ENCODE peak calls at places on chromosome 18, in five cellular contexts. D, V, R, O and G are unnamed samples.

GRCh38 chr18:35730738-35731370 is 149.3 kb downstream of the GALNT1 start:
- DNase-seq in D (no peak), V (no peak), R (no peak), O (no peak), G (no peak)

GRCh38 chr18:31648966-31649429 is 35.4 kb downstream of the B4GALT6 start:
- DNase-seq in D (peak; percentile 83), V (no peak), R (no peak), O (no peak), G (no peak)

GRCh38 chr18:79548986-79549637 is 130.5 kb upstream of the CTDP1 start:
- DNase-seq in D (no peak), V (no peak), R (no peak), O (no peak), G (no peak)

GRCh38 chr18:51051105-51051712 is 21.2 kb downstream of the SMAD4 start:
- DNase-seq in D (peak; percentile 46), V (no peak), R (no peak), O (no peak), G (no peak)

GRCh38 chr18:59575995-59576394 is 121.2 kb downstream of the CCBE1 start:
- DNase-seq in D (peak; percentile 9), V (no peak), R (no peak), O (no peak), G (no peak)

GRCh38 chr18:78049281-78049680 is 799.6 kb downstream of the GALR1 start:
- DNase-seq in D (no peak), V (no peak), R (no peak), O (no peak), G (no peak)

GRCh38 chr18:68648191-68648590 is 66.7 kb downstream of the TMX3 start:
- DNase-seq in D (peak; percentile 10), V (no peak), R (no peak), O (no peak), G (no peak)

GRCh38 chr18:26863122-26863879 is 2.2 kb downstream of the AQP4 start:
- DNase-seq in D (peak; percentile 33), V (peak; percentile 87), R (no peak), O (peak; percentile 94), G (peak; percentile 37)

GRCh38 chr18:72233106-72233505 is 311.0 kb downstream of the CBLN2 start:
- DNase-seq in D (no peak), V (no peak), R (no peak), O (no peak), G (no peak)

GRCh38 chr18:78100189-78100588 is 850.5 kb downstream of the GALR1 start:
- DNase-seq in D (no peak), V (no peak), R (no peak), O (no peak), G (no peak)

GRCh38 chr18:5424903-5425302 is 118.9 kb downstream of the EPB41L3 start:
- DNase-seq in D (peak; percentile 51), V (no peak), R (no peak), O (no peak), G (no peak)

GRCh38 chr18:7677001-7677400 is 109.9 kb downstream of the PTPRM start:
- DNase-seq in D (no peak), V (no peak), R (no peak), O (no peak), G (no peak)

GRCh38 chr18:13456736-13457271 is 238.2 kb downstream of the LDLRAD4 start:
- DNase-seq in D (no peak), V (no peak), R (no peak), O (no peak), G (no peak)

GRCh38 chr18:61992285-61992684 is 99.5 kb upstream of the RNF152 start:
- DNase-seq in D (peak; percentile 86), V (no peak), R (no peak), O (no peak), G (no peak)

GRCh38 chr18:79953921-79954651 is 2.6 kb upstream of the SLC66A2 start:
- DNase-seq in D (no peak), V (no peak), R (no peak), O (no peak), G (no peak)

GRCh38 chr18:4638680-4639079 is 183.6 kb upstream of the DLGAP1 start:
- DNase-seq in D (no peak), V (no peak), R (no peak), O (no peak), G (no peak)

GRCh38 chr18:48951448-48952286 is 902 bp upstream of the SMAD7 start:
- DNase-seq in D (peak; percentile 61), V (peak; percentile 94), R (peak; percentile 77), O (peak; percentile 95), G (peak; percentile 86)

GRCh38 chr18:48607049-48607984 is 68.5 kb downstream of the CTIF start:
- DNase-seq in D (no peak), V (peak; percentile 65), R (no peak), O (no peak), G (no peak)

GRCh38 chr18:26568513-26568912 is 20.2 kb upstream of the KCTD1 start:
- DNase-seq in D (no peak), V (no peak), R (no peak), O (no peak), G (no peak)

GRCh38 chr18:11741505-11742145 is 52.6 kb downstream of the GNAL start:
- DNase-seq in D (peak; percentile 42), V (no peak), R (no peak), O (no peak), G (no peak)

GRCh38 chr18:7281579-7281978 is 50.7 kb downstream of the LRRC30 start:
- DNase-seq in D (no peak), V (no peak), R (no peak), O (no peak), G (no peak)

GRCh38 chr18:27752944-27753343 is 424.0 kb downstream of the CDH2 start:
- DNase-seq in D (no peak), V (no peak), R (no peak), O (no peak), G (peak; percentile 52)

GRCh38 chr18:58813821-58814220 is 50.9 kb upstream of the ZNF532 start:
- DNase-seq in D (no peak), V (no peak), R (no peak), O (no peak), G (no peak)

GRCh38 chr18:77084757-77085035 is 47.9 kb downstream of the MBP start:
- DNase-seq in D (no peak), V (no peak), R (no peak), O (no peak), G (no peak)

GRCh38 chr18:12543697-12544096 is 114.2 kb downstream of the SPIRE1 start:
- DNase-seq in D (peak; percentile 85), V (no peak), R (no peak), O (no peak), G (no peak)

GRCh38 chr18:74906189-74906588 is 302.8 kb downstream of the PTGR3 start:
- DNase-seq in D (peak; percentile 75), V (no peak), R (no peak), O (no peak), G (no peak)

GRCh38 chr18:55073116-55073515 is 113.9 kb upstream of the CCDC68 start:
- DNase-seq in D (peak; percentile 52), V (no peak), R (no peak), O (no peak), G (no peak)

GRCh38 chr18:63947051-63947790 is 1.9 kb upstream of the HMSD start:
- DNase-seq in D (no peak), V (no peak), R (no peak), O (no peak), G (no peak)

GRCh38 chr18:63951302-63951705 is 2.2 kb downstream of the HMSD start:
- DNase-seq in D (peak; percentile 60), V (no peak), R (no peak), O (no peak), G (no peak)

GRCh38 chr18:63953811-63954210 is 4.7 kb downstream of the HMSD start:
- DNase-seq in D (no peak), V (no peak), R (no peak), O (no peak), G (no peak)

DNA sequence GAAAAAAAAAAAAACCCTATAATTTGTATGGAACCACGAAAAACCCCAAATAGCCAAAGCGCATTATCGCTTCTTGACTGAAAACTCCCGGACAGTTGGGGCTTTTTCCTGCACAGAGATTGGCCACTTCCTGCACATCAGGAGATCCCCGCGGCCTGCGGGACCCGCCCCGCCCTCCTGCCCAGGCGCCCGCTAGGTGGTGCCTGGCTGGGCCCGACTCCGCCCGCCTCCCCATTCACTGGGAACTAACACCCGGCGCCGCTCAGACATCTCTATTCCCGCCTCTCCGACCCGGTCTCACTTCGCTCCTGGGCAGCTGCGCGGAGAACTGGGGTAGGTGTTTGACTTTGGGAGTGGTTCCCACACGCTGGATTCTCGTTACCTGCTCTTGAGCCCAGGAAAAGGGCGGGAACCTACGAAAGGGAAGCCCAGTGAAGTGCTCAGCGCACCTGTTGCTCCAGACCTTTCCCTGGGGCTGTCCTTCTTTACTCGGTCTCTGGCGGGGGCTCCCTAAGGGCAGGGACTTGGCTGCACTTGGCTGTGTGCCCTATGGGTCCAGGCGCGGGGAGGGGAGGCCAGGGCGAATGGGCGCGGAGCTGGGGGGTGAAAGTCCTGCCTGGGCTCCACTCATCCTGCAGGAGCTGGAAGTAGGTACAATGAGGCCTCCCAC is at the start of gene HMSD:
- DNase-seq in D (peak; percentile 72), V (peak; percentile 76), R (peak; percentile 30), O (peak; percentile 88), G (no peak)
- H3K4me3 ChIP-seq in D (peak within 1 kb of the TSS; percentile 54), V (peak within 1 kb of the TSS; percentile 38), R (no peak within 1 kb of the TSS), O (peak within 1 kb of the TSS; percentile 42), G (peak within 1 kb of the TSS; percentile 64)

DNA sequence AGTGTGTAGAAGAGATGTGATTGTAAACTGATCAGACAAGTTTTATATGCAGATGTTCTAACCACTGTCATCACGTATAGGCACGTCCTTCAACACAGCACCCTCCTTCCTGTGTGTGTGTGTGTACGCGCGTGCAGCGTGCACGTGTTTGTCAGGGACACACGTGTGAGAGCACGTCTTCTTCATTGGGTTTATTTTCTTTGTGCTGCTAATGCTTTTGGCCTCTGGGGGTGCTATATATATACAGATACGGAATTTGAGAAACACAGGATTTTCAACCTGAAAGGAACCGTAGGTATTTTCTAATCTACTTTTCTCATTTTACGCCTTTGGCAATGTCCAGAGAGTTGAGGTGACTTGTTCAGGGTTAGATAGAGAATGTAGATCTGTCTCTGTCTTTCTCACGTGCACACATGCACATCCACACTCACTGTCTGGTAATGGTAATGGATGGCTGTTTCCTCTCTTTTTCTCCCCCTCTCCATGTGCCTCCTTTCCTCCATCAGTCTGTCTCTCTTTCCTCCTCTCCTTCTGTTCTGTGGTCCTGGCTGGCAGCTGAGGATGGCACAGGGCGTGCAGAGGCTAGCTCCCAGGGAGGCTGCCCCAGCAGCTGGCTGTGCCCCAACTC is 13.4 kb upstream of the CELF4 start:
- DNase-seq in D (peak; percentile 2), V (no peak), R (no peak), O (no peak), G (no peak)
- TF ChIP-seq CTCF in D (peak; percentile 43), V (peak; percentile 39), R (no peak), O (peak; percentile 48), G (peak; percentile 53)

GRCh38 chr18:34492652-34493051 is 217.4 kb upstream of the DTNA start:
- DNase-seq in D (peak; percentile 55), V (no peak), R (no peak), O (no peak), G (no peak)
- H3K27me3 ChIP-seq in D (no peaks in the 10 kb centered on the region), V (no peaks in the 10 kb centered on the region), R (no peaks in the 10 kb centered on the region), O (peaks cover 20% of the 10 kb centered on the region), G (no peaks in the 10 kb centered on the region)

GRCh38 chr18:3236470-3236869 is 11.1 kb upstream of the MYL12A start:
- DNase-seq in D (peak; percentile 74), V (no peak), R (no peak), O (no peak), G (no peak)

GRCh38 chr18:3235846-3236245 is 11.8 kb upstream of the MYL12A start:
- DNase-seq in D (no peak), V (no peak), R (no peak), O (no peak), G (no peak)

GRCh38 chr18:3234457-3234856 is 13.1 kb upstream of the MYL12A start:
- DNase-seq in D (no peak), V (no peak), R (no peak), O (no peak), G (no peak)

GRCh38 chr18:3233433-3234168 is 13.8 kb upstream of the MYOM1 start:
- DNase-seq in D (no peak), V (no peak), R (no peak), O (no peak), G (no peak)

GRCh38 chr18:3238742-3239141 is 8.9 kb upstream of the MYL12A start:
- DNase-seq in D (peak; percentile 25), V (no peak), R (no peak), O (no peak), G (no peak)
- H3K4me3 ChIP-seq in D (no peak overlapping the region), V (no peak overlapping the region), R (no peak overlapping the region), O (no peak overlapping the region), G (no peak overlapping the region)